ENCODE peak calls at places on chromosomes 11 and 22, in six cellular contexts. S is endothelial cell of umbilical vein; L is naive thymus-derived CD4-positive, alpha-beta T cell; Z is lower lobe of right lung; K is neuronal stem cell; O is adrenal gland. H is an unnamed sample.

GRCh38 chr11:72569966-72570892 is 104.0 kb downstream of the PDE2A start:
- DNase-seq in L (no peak), O (peak; percentile 37), K (no peak), Z (no peak), S (no peak), H (no peak)

GRCh38 chr11:2097356-2097997 is 41.7 kb downstream of the IGF2 start:
- DNase-seq in K (peak; percentile 80), Z (peak; percentile 62), O (peak; percentile 31), S (peak; percentile 86), L (no peak), H (no peak)

GRCh38 chr11:95917188-95918036 is 6.5 kb downstream of the MTMR2 start:
- DNase-seq in K (no peak), O (no peak), L (no peak), S (peak; percentile 97), Z (no peak), H (no peak)

GRCh38 chr22:39502109-39502788 is at the start of gene MIEF1:
- DNase-seq in S (peak; percentile 96), K (peak; percentile 97), O (peak; percentile 98), L (peak; percentile 95), Z (peak; percentile 99), H (peak; percentile 67)

GRCh38 chr11:2196970-2197770 is 25.6 kb upstream of the TH start:
- DNase-seq in K (peak; percentile 68), L (peak; percentile 72), Z (peak; percentile 87), O (peak; percentile 84), S (peak; percentile 38), H (peak; percentile 73)

GRCh38 chr11:128324051-128324481 is 263.3 kb downstream of the ETS1 start:
- DNase-seq in L (peak; percentile 47), K (no peak), O (no peak), S (no peak), Z (no peak), H (peak; percentile 65)

GRCh38 chr11:10629431-10630002 is 61.1 kb upstream of the LYVE1 start:
- DNase-seq in L (no peak), S (no peak), Z (no peak), O (no peak), K (no peak), H (no peak)

GRCh38 chr11:35218956-35219355 is 80.0 kb downstream of the CD44 start:
- DNase-seq in Z (no peak), K (no peak), L (no peak), O (no peak), S (no peak), H (no peak)

GRCh38 chr11:131246156-131246555 is 124.3 kb upstream of the NTM start:
- DNase-seq in K (no peak), Z (no peak), L (no peak), O (no peak), S (no peak), H (no peak)

GRCh38 chr11:68652683-68653156 is 31.6 kb upstream of the GAL start:
- DNase-seq in Z (no peak), S (no peak), L (no peak), K (no peak), O (no peak), H (no peak)

GRCh38 chr11:36333468-36333867 is 37.4 kb downstream of the PRR5L start:
- DNase-seq in L (no peak), Z (no peak), S (no peak), O (no peak), K (no peak), H (no peak)

GRCh38 chr22:22855617-22856308 is 31.9 kb upstream of the IGLL5 start:
- DNase-seq in S (no peak), Z (no peak), O (no peak), L (peak; percentile 55), K (no peak), H (peak; percentile 32)

GRCh38 chr11:119323532-119324033 is 6.7 kb upstream of the MCAM start:
- DNase-seq in S (peak; percentile 76), K (no peak), O (peak; percentile 86), L (peak; percentile 80), Z (no peak), H (peak; percentile 73)

GRCh38 chr22:40348025-40348658 is 1.8 kb downstream of the ADSL start:
- DNase-seq in S (peak; percentile 65), O (peak; percentile 74), L (peak; percentile 49), K (no peak), Z (no peak), H (peak; percentile 79)

GRCh38 chr22:41382098-41382578 is 396 bp downstream of the TEF start:
- DNase-seq in O (peak; percentile 68), L (peak; percentile 73), S (no peak), K (no peak), Z (peak; percentile 81), H (peak; percentile 35)

GRCh38 chr22:41574847-41575381 is 14.1 kb downstream of the CSDC2 start:
- DNase-seq in O (peak; percentile 93), L (no peak), S (no peak), Z (no peak), K (no peak), H (no peak)

GRCh38 chr11:83979593-83979992 is 693.4 kb upstream of the CCDC90B start:
- DNase-seq in K (no peak), O (no peak), L (no peak), Z (no peak), S (no peak), H (no peak)

GRCh38 chr22:41808400-41808799 is 7.9 kb downstream of the CCDC134 start:
- DNase-seq in S (no peak), L (no peak), Z (no peak), O (no peak), K (no peak), H (no peak)

GRCh38 chr11:58963551-58964075 is 24.3 kb downstream of the GLYATL1 start:
- DNase-seq in K (peak; percentile 61), O (peak; percentile 1), L (no peak), S (no peak), Z (peak; percentile 45), H (no peak)

GRCh38 chr22:46514592-46515207 is 22.7 kb downstream of the CELSR1 start:
- DNase-seq in S (no peak), Z (no peak), O (no peak), K (no peak), L (no peak), H (no peak)

GRCh38 chr11:119964136-119965025 is 173.5 kb downstream of the TRIM29 start:
- DNase-seq in K (peak; percentile 62), S (no peak), L (no peak), O (no peak), Z (no peak), H (no peak)

GRCh38 chr11:14242198-14242597 is 116.8 kb downstream of the RRAS2 start:
- DNase-seq in K (no peak), O (no peak), L (no peak), S (no peak), Z (no peak), H (no peak)

GRCh38 chr22:31906569-31906968 is 37.8 kb upstream of the YWHAH start:
- DNase-seq in S (no peak), L (no peak), K (no peak), Z (no peak), O (no peak), H (no peak)

GRCh38 chr11:35751664-35752061 is 89.1 kb downstream of the TRIM44 start:
- DNase-seq in K (no peak), S (peak; percentile 57), Z (no peak), L (no peak), O (no peak), H (no peak)

GRCh38 chr11:106088896-106089295 is 11.4 kb downstream of the AASDHPPT start:
- DNase-seq in L (no peak), S (no peak), K (no peak), O (no peak), Z (no peak), H (no peak)

GRCh38 chr22:42468841-42469240 is 36.6 kb upstream of the NFAM1 start:
- DNase-seq in S (no peak), L (no peak), O (no peak), K (no peak), Z (no peak), H (no peak)

GRCh38 chr11:126594921-126595367 is 239.5 kb downstream of the ST3GAL4 start:
- DNase-seq in Z (peak; percentile 52), S (no peak), L (no peak), K (no peak), O (no peak), H (no peak)

DNA sequence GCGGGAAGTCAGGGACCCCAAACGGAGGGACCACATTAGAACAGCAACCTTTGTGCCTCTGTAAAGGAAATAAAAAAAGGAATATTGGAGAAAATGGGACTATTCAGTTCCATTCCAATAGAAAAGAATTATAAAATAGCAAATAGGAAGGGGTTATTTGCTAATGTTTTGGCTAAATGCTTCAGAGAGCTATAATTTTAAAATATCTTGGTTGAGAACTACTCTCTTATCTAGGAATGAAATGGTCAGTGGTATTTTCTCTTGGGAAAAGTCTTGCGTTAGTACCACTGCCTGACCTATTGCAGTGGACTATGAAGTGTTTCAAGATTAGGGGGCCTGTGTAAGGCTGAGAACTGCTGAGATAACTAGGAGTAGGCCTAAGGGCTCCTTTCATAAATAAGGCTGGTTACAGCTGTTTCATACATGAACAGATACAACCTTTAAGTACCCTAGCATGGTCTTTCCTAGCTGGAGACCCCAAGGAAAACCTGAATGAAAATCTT is 6.9 kb upstream of the WEE1 start:
- DNase-seq in L (no peak), O (no peak), Z (no peak), K (no peak), S (no peak), H (no peak)
- H3K27ac ChIP-seq in L (no peak overlapping the region), O (peak overlapping the region; percentile 65), Z (peak overlapping the region; percentile 94), K (peak overlapping the region; percentile 51), S (peak overlapping the region; percentile 96), H (no peak overlapping the region)

GRCh38 chr11:32826113-32826512 is 3.6 kb upstream of the PRRG4 start:
- DNase-seq in Z (no peak), O (no peak), K (no peak), L (no peak), S (no peak), H (no peak)
- H3K4me3 ChIP-seq in Z (no peak overlapping the region), O (no peak overlapping the region), K (no peak overlapping the region), L (no peak overlapping the region), S (no peak overlapping the region), H (no peak overlapping the region)

DNA sequence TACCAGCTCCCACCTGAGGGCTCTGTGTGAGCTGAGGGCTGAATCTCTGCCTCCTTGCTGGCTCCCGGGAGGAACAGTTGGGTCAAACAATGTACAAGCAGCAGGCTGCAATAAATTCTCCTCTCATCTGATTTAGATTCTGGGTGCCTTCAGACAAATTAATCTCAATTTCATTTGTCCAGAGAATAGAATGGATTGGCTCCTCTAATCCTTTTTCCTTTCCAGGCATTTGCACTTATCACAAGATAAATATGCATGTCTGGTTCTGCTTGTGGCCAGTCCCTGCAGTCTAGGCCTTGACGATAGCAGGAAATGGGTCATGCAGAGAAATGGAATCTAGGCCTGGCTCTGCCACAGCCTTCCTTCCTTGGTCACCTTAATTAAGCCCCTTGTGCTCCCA is 28.7 kb downstream of the UPB1 start:
- DNase-seq in L (no peak), O (peak; percentile 23), Z (no peak), K (no peak), S (peak; percentile 45), H (no peak)
- H3K27ac ChIP-seq in L (no peak overlapping the region), O (no peak overlapping the region), Z (no peak overlapping the region), K (no peak overlapping the region), S (peak overlapping the region; percentile 52), H (no peak overlapping the region)

DNA sequence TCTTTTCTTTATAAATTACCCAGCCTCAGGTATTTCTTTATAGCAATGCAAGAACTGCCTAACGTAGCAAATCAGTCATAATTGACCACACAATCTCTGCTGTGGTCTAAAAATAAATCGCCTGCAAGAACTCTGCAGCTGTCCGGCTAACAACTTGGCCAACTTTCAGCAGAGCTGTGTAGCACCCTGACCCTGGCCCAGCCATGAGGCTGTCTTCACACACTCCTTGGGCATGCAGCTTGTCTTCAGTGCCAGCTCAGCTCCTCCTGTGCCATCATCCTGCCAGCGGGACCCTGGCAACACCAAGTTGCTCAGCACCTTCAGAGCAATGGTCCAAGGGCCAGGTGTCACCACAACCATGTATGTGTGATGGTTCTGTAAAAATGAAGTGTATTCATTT is 355.6 kb downstream of the OPCML start:
- DNase-seq in Z (no peak), S (no peak), O (no peak), K (no peak), L (no peak), H (no peak)
- H3K4me3 ChIP-seq in Z (no peak overlapping the region), S (no peak overlapping the region), O (no peak overlapping the region), K (no peak overlapping the region), L (no peak overlapping the region), H (no peak overlapping the region)

GRCh38 chr11:44849424-44849823 is 101.3 kb downstream of the TP53I11 start:
- DNase-seq in L (no peak), O (no peak), S (no peak), Z (no peak), K (no peak), H (no peak)
- H3K27ac ChIP-seq in L (no peak overlapping the region), O (no peak overlapping the region), S (no peak overlapping the region), Z (no peak overlapping the region), K (no peak overlapping the region), H (no peak overlapping the region)

H was measured in CD8-positive, alpha-beta T cell.